ENCODE peak calls at places on chromosomes 4 and X, in eight cellular contexts. Q is HEK293T; P is activated CD8-positive, alpha-beta memory T cell treated with anti-CD3 and anti-CD28 coated beads for 4 hours; W is AG09309; V is stimulated activated naive B cell treated with anti-CD40 and anti-IgM and Interleukin-4, amounts not matched to agents 10 μg/mL and 1 μg/mL and 100 μg/mL, for 72 hours; I is AG04450; D is erythroblast; F is NCI-H524 treated with DMSO at 0.1 percent for 48 hours. Y is an unnamed sample.

GRCh38 chr4:155248002-155248896 is 39.8 kb downstream of the NPY2R start:
- DNase-seq in D (no peak), W (no peak), V (no peak), Q (no peak), P (no peak), F (no peak), I (no peak), Y (peak)

GRCh38 chr4:88802138-88802537 is 104.5 kb upstream of the NAP1L5 start:
- DNase-seq in D (no peak), P (no peak), I (no peak), F (no peak), Q (no peak), W (no peak), V (no peak), Y (no peak)

GRCh38 chr4:57044996-57045395 is 65.2 kb downstream of the IGFBP7 start:
- DNase-seq in W (no peak), I (no peak), P (no peak), D (no peak), V (no peak), F (no peak), Q (no peak), Y (peak)

GRCh38 chr4:118834070-118834469 is 1.9 kb downstream of the SEC24D start:
- DNase-seq in V (no peak), F (no peak), D (no peak), Q (no peak), W (no peak), P (no peak), I (no peak), Y (no peak)

GRCh38 chr4:176789955-176790354 is 2.8 kb downstream of the VEGFC start:
- DNase-seq in Q (peak), V (no peak), P (no peak), W (no peak), F (no peak), I (no peak), D (peak), Y (peak)

GRCh38 chrX:13078739-13079444 is 34.5 kb upstream of the FAM9C start:
- DNase-seq in I (no peak), V (no peak), D (no peak), Q (no peak), P (no peak), F (no peak), W (peak), Y (peak)

GRCh38 chrX:150958177-150958576 is 25.0 kb upstream of the HMGB3 start:
- DNase-seq in I (no peak), F (peak), Q (no peak), P (no peak), V (no peak), W (no peak), D (no peak), Y (no peak)

GRCh38 chr4:23368081-23368697 is 521.7 kb downstream of the PPARGC1A start:
- DNase-seq in F (no peak), D (no peak), P (no peak), I (no peak), Q (peak), W (no peak), V (no peak), Y (peak)

GRCh38 chrX:20347486-20347885 is 80.8 kb upstream of the RPS6KA3 start:
- DNase-seq in P (no peak), Q (no peak), V (no peak), I (no peak), F (no peak), D (no peak), W (no peak), Y (no peak)

GRCh38 chr4:176981074-176981473 is 188.4 kb upstream of the VEGFC start:
- DNase-seq in F (no peak), Q (no peak), P (no peak), D (no peak), V (no peak), W (no peak), I (no peak), Y (no peak)

GRCh38 chr4:124053872-124054538 is 657.4 kb downstream of the SPRY1 start:
- DNase-seq in P (no peak), W (no peak), D (no peak), Q (no peak), I (no peak), V (no peak), F (no peak), Y (peak)

GRCh38 chrX:55919367-55920221 is 202.0 kb downstream of the RRAGB start:
- DNase-seq in I (no peak), V (peak), W (no peak), F (no peak), Q (no peak), D (no peak), P (no peak), Y (no peak)

GRCh38 chr4:169243808-169244207 is 26.9 kb downstream of the SH3RF1 start:
- DNase-seq in D (no peak), F (no peak), Q (no peak), V (no peak), W (peak), I (no peak), P (no peak), Y (peak)

GRCh38 chr4:3834921-3835521 is 68.8 kb downstream of the ADRA2C start:
- DNase-seq in F (no peak), D (no peak), Q (no peak), W (no peak), P (no peak), V (no peak), I (no peak), Y (no peak)

GRCh38 chr4:39706334-39706733 is 8.4 kb downstream of the UBE2K start:
- DNase-seq in F (no peak), Q (no peak), V (no peak), D (no peak), I (peak), W (peak), P (no peak), Y (peak)

GRCh38 chr4:54971474-54971950 is 153.9 kb downstream of the KDR start:
- DNase-seq in Q (peak), W (peak), V (no peak), F (peak), P (no peak), D (peak), I (peak), Y (peak)

GRCh38 chr4:102527695-102528094 is 26.5 kb downstream of the NFKB1 start:
- DNase-seq in Q (no peak), W (no peak), P (no peak), I (no peak), F (no peak), D (no peak), V (no peak), Y (no peak)

GRCh38 chrX:1925053-1925481 is 310.2 kb downstream of the ASMT start:
- DNase-seq in V (no peak), F (no peak), P (no peak), Q (no peak), D (no peak), W (no peak), I (no peak), Y (no peak)

GRCh38 chrX:94265323-94265722 is 591.3 kb downstream of the FAM133A start:
- DNase-seq in W (no peak), I (no peak), D (no peak), V (no peak), Q (no peak), P (no peak), F (no peak), Y (no peak)

GRCh38 chr4:181784881-181785280 is 458.3 kb upstream of the TENM3 start:
- DNase-seq in D (no peak), P (no peak), W (no peak), F (no peak), I (no peak), Q (no peak), V (no peak), Y (no peak)

GRCh38 chr4:116132946-116133345 is 952.4 kb downstream of the TRAM1L1 start:
- DNase-seq in Q (no peak), P (no peak), W (no peak), D (no peak), F (no peak), V (no peak), I (no peak), Y (no peak)

GRCh38 chr4:148998719-148999118 is 556.5 kb upstream of the NR3C2 start:
- DNase-seq in V (no peak), D (peak), P (no peak), W (no peak), F (no peak), Q (peak), I (peak), Y (no peak)

GRCh38 chrX:2145672-2146412 is 354.9 kb downstream of the DHRSX start:
- DNase-seq in F (no peak), W (no peak), Q (no peak), D (no peak), I (no peak), P (no peak), V (no peak), Y (no peak)

GRCh38 chr4:11904117-11904535 is 475.4 kb upstream of the HS3ST1 start:
- DNase-seq in F (no peak), I (no peak), D (no peak), W (no peak), V (no peak), P (no peak), Q (no peak), Y (no peak)

GRCh38 chr4:26507286-26507685 is 17.0 kb upstream of the CCKAR start:
- DNase-seq in Q (no peak), I (no peak), V (no peak), P (no peak), D (no peak), W (no peak), F (no peak), Y (no peak)

GRCh38 chr4:185755451-185755850 is 56.5 kb downstream of the SORBS2 start:
- DNase-seq in P (no peak), Q (no peak), W (no peak), D (no peak), V (no peak), I (no peak), F (no peak), Y (no peak)

GRCh38 chrX:46637937-46638336 is 64.4 kb downstream of the CHST7 start:
- DNase-seq in Q (no peak), F (no peak), I (no peak), D (peak), V (peak), W (no peak), P (no peak), Y (peak)

Y was measured in renal cortical epithelial cell.